ENCODE peak calls at places on chromosomes 6 and 20, in six cellular contexts. I is transverse colon, F is A549, R is esophagus muscularis mucosa, C is ovary, G is stomach. H is an unnamed sample.

GRCh38 chr6:117345292-117345610 is 79.9 kb downstream of the VGLL2 start:
- DNase-seq in F (no peak), C (no peak), I (no peak), G (no peak), R (no peak), H (no peak)

GRCh38 chr6:36118550-36119107 is 11.7 kb upstream of the MAPK13 start:
- DNase-seq in C (no peak), I (peak; percentile 51), G (peak; percentile 62), R (peak; percentile 89), F (no peak), H (peak; percentile 68)

GRCh38 chr6:156390621-156391378 is 386.4 kb upstream of the ARID1B start:
- DNase-seq in G (no peak), F (no peak), C (no peak), R (peak; percentile 60), I (no peak), H (no peak)

GRCh38 chr20:12598894-12599293 is 409.9 kb upstream of the SPTLC3 start:
- DNase-seq in F (no peak), C (no peak), I (no peak), G (no peak), R (no peak), H (no peak)

GRCh38 chr20:17562804-17563305 is 7.0 kb upstream of the DSTN start:
- DNase-seq in I (no peak), F (peak; percentile 83), R (no peak), G (no peak), C (no peak), H (no peak)

GRCh38 chr6:53238311-53238710 is 89.7 kb upstream of the GCM1 start:
- DNase-seq in I (no peak), G (no peak), R (no peak), C (no peak), F (no peak), H (no peak)

GRCh38 chr20:36861875-36862801 is 13.8 kb upstream of the TLDC2 start:
- DNase-seq in F (peak; percentile 91), R (peak; percentile 98), C (peak; percentile 87), I (peak; percentile 80), G (peak; percentile 52), H (peak; percentile 98)

GRCh38 chr6:125107896-125108295 is 45.7 kb upstream of the TPD52L1 start:
- DNase-seq in R (no peak), I (no peak), F (no peak), C (no peak), G (no peak), H (no peak)

GRCh38 chr6:83615025-83615999 is 93.6 kb downstream of the SNAP91 start:
- DNase-seq in F (peak; percentile 36), C (no peak), G (no peak), R (no peak), I (no peak), H (no peak)

GRCh38 chr6:161186173-161186769 is 87.6 kb downstream of the AGPAT4 start:
- DNase-seq in G (no peak), R (no peak), F (peak; percentile 18), I (peak; percentile 28), C (no peak), H (no peak)

GRCh38 chr6:10589429-10589727 is 68.2 kb downstream of the GCNT2 start:
- DNase-seq in R (no peak), C (no peak), F (no peak), G (no peak), I (no peak), H (no peak)

GRCh38 chr6:10588562-10589428 is 67.6 kb downstream of the GCNT2 start:
- DNase-seq in F (no peak), I (no peak), R (no peak), C (no peak), G (no peak), H (no peak)

GRCh38 chr6:10591411-10592160 is 70.4 kb downstream of the GCNT2 start:
- DNase-seq in F (no peak), C (no peak), G (no peak), R (no peak), I (no peak), H (no peak)

GRCh38 chr6:10587694-10588392 is 66.7 kb downstream of the GCNT2 start:
- DNase-seq in I (no peak), G (no peak), F (no peak), C (no peak), R (no peak), H (no peak)

GRCh38 chr6:10589983-10590382 is 68.8 kb downstream of the GCNT2 start:
- DNase-seq in I (no peak), C (no peak), G (no peak), F (no peak), R (no peak), H (no peak)
- TF ChIP-seq EP300 in I (no peak), C (no peak), G (no peak), F (no peak), R (no peak), H (no peak)

DNA sequence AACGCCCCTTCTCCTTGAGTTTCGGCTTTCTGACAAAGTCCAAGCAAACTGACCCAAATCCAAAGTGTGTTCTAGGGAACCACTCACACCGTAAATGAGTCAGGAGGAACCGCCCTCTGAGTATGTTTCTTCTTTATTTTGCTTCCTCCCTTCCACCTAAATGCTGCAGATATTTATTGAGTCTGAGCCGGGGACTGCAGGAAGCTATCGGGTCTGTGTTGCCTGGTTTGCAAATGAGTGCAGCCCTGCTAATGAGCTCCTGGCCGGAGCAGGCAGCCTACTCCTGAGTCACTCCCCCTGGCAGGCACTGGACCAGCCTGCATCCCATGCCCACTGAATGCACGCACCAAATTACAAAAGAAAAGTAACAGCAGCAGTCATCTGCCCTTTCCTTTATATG is 323.6 kb upstream of the JARID2 start:
- DNase-seq in I (no peak), R (no peak), C (no peak), F (no peak), G (no peak), H (peak; percentile 66)
- H3K27ac ChIP-seq in I (peak overlapping the region; percentile 55), R (peak overlapping the region; percentile 67), C (no peak overlapping the region), F (no peak overlapping the region), G (peak overlapping the region; percentile 38), H (peak overlapping the region; percentile 47)

GRCh38 chr20:62917720-62918119 is 8.6 kb downstream of the DIDO1 start:
- DNase-seq in F (no peak), G (no peak), I (no peak), C (no peak), R (no peak), H (no peak)
- H3K4me1 ChIP-seq in F (peaks cover 61% of the 10 kb centered on the region), G (peaks cover 80% of the 10 kb centered on the region), I (peaks cover 81% of the 10 kb centered on the region), C (peaks cover 30% of the 10 kb centered on the region), R (peaks cover 100% of the 10 kb centered on the region), H (peaks cover 96% of the 10 kb centered on the region)

GRCh38 chr6:134238960-134239795 is 78.7 kb downstream of the SGK1 start:
- DNase-seq in R (no peak), G (no peak), F (no peak), C (no peak), I (no peak), H (no peak)

GRCh38 chr6:134233180-134233579 is 84.7 kb downstream of the SGK1 start:
- DNase-seq in F (no peak), G (no peak), I (no peak), R (no peak), C (no peak), H (no peak)

GRCh38 chr6:134240664-134241431 is 77.1 kb downstream of the SGK1 start:
- DNase-seq in I (peak; percentile 53), G (peak; percentile 52), R (no peak), C (no peak), F (no peak), H (peak; percentile 80)

GRCh38 chr6:134238006-134238405 is 79.9 kb downstream of the SGK1 start:
- DNase-seq in F (no peak), R (no peak), C (no peak), I (no peak), G (no peak), H (no peak)

DNA sequence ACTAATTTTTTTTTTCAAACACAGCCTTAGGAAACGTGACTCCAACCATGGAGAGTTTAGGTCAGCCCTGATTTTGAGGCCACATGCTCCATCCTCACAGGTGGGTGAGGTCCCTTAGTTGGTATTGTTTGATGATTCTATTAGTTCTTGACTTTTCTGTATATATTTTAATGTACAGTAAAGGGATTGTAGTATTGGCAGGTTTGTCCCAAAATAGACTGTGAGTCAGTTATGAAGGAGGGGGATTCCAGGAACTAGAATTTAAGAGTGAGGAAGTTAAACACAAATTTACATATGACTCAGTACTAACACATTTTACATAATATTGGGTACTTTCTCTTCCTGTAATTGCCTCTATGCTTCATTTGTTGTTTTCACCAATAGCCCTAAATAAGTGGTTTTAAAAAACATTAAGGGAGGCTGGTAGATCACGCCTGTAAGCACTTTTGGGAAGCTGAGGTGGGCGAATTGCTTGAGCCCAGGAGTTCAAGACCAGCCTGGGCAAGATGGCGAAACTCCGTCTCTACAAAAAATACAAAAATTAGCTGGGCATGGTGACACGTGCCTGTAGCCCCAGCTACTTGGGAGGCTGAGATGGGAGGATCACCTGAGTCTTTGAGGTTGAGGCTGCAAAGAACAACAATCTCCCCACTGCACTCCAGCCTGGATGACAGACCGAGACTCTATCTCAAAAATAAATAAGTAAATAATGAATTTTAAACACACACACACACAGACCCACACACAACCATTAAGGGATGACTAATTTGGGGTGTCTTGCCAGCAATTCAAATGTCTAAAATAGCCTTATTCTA is 81.8 kb downstream of the SGK1 start:
- DNase-seq in F (no peak), R (no peak), G (no peak), C (no peak), I (no peak), H (no peak)
- TF ChIP-seq EP300 in F (no peak), R (no peak), G (no peak), C (no peak), I (no peak), H (no peak)

DNA sequence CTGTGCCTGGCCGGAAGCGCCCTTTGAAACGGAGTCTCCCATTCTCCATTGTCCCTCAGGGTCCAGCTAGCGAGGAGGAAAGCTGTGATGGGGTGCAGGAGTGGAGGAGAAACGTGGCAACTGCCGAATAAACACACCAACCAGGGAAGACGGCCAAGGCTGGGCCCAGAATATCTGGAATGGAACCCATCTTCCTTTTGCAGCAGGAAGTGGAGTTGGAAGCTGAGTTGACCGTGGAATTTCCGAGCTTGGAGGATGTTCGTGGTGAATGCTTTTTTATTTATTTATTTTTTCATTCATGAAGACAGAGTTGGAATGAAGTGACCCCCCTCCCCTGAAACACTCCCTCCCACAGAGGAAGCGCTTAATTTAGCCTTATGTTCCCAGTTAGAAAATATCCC is 105.6 kb upstream of the RNF24 start:
- DNase-seq in R (no peak), G (no peak), F (no peak), C (no peak), I (no peak), H (no peak)
- H3K27ac ChIP-seq in R (no peak overlapping the region), G (no peak overlapping the region), F (peak overlapping the region; percentile 89), C (no peak overlapping the region), I (no peak overlapping the region), H (no peak overlapping the region)

GRCh38 chr20:59498291-59498690 is 106.0 kb upstream of the PHACTR3 start:
- DNase-seq in I (no peak), F (no peak), R (peak; percentile 57), G (no peak), C (no peak), H (no peak)
- H3K4me1 ChIP-seq in I (no peaks in the 10 kb centered on the region), F (no peaks in the 10 kb centered on the region), R (no peaks in the 10 kb centered on the region), G (no peaks in the 10 kb centered on the region), C (no peaks in the 10 kb centered on the region), H (no peaks in the 10 kb centered on the region)

GRCh38 chr20:44310664-44311639 is at the start of gene FITM2:
- DNase-seq in G (peak; percentile 99), C (peak; percentile 97), F (peak; percentile 98), I (peak; percentile 99), R (peak; percentile 99), H (peak; percentile 99)
- TF ChIP-seq EP300 in G (no peak), C (no peak), F (no peak), I (no peak), R (no peak), H (no peak)